ENCODE peak calls at places on chromosomes 2 and 18, in five cellular contexts. N, O, S, V and B are unnamed samples.

GRCh38 chr2:179974743-179975142 is 32.4 kb downstream of the CWC22 start:
- DNase-seq in N (no peak), O (no peak), S (no peak), V (no peak), B (no peak)

GRCh38 chr2:112290098-112290497 is 14.7 kb downstream of the ZC3H6 start:
- DNase-seq in N (no peak), O (no peak), S (no peak), V (no peak), B (no peak)

GRCh38 chr2:237213325-237214040 is 127.8 kb downstream of the COPS8 start:
- DNase-seq in N (no peak), O (no peak), S (peak), V (no peak), B (no peak)

GRCh38 chr18:24731158-24731557 is 270.7 kb downstream of the HRH4 start:
- DNase-seq in N (no peak), O (no peak), S (no peak), V (no peak), B (no peak)

GRCh38 chr2:32860385-32860784 is 86.4 kb upstream of the LTBP1 start:
- DNase-seq in N (no peak), O (no peak), S (no peak), V (no peak), B (no peak)

GRCh38 chr2:207747653-207748560 is 21.8 kb downstream of the FZD5 start:
- DNase-seq in N (no peak), O (no peak), S (no peak), V (no peak), B (no peak)

GRCh38 chr2:52210161-52210560 is 1178.2 kb upstream of the NRXN1 start:
- DNase-seq in N (no peak), O (no peak), S (no peak), V (no peak), B (no peak)

GRCh38 chr2:216855614-216856013 is 4.2 kb downstream of the TNP1 start:
- DNase-seq in N (no peak), O (no peak), S (no peak), V (no peak), B (no peak)

GRCh38 chr2:217903859-217904613 is 98.8 kb downstream of the TNS1 start:
- DNase-seq in N (no peak), O (no peak), S (peak), V (no peak), B (peak)

GRCh38 chr2:155825876-155826275 is 506.6 kb downstream of the NR4A2 start:
- DNase-seq in N (no peak), O (no peak), S (no peak), V (no peak), B (no peak)

GRCh38 chr2:95260028-95261023 is 13.9 kb upstream of the PROM2 start:
- DNase-seq in N (no peak), O (no peak), S (peak), V (no peak), B (no peak)

GRCh38 chr2:28621172-28622100 is 125.6 kb downstream of the PLB1 start:
- DNase-seq in N (peak), O (peak), S (peak), V (peak), B (peak)

GRCh38 chr2:173124441-173124840 is 48.8 kb downstream of the MAP3K20 start:
- DNase-seq in N (no peak), O (no peak), S (no peak), V (no peak), B (no peak)

GRCh38 chr18:6543330-6543908 is 128.7 kb upstream of the L3MBTL4 start:
- DNase-seq in N (no peak), O (no peak), S (no peak), V (no peak), B (no peak)

GRCh38 chr2:236918513-236918912 is 167.2 kb upstream of the COPS8 start:
- DNase-seq in N (no peak), O (no peak), S (no peak), V (no peak), B (no peak)

GRCh38 chr2:66428986-66429612 is 5.8 kb upstream of the MEIS1 start:
- DNase-seq in N (peak), O (no peak), S (no peak), V (no peak), B (no peak)

GRCh38 chr2:98468621-98469236 is 24.1 kb downstream of the INPP4A start:
- DNase-seq in N (peak), O (peak), S (no peak), V (peak), B (no peak)

GRCh38 chr2:38146917-38147307 is 71.0 kb upstream of the CYP1B1 start:
- DNase-seq in N (no peak), O (peak), S (no peak), V (peak), B (no peak)

GRCh38 chr2:898319-898718 is 52.3 kb upstream of the SNTG2 start:
- DNase-seq in N (no peak), O (no peak), S (no peak), V (no peak), B (no peak)

GRCh38 chr2:53865264-53865663 is 5.5 kb upstream of the GPR75 start:
- DNase-seq in N (no peak), O (no peak), S (no peak), V (no peak), B (no peak)

GRCh38 chr2:185511925-185512324 is 226.7 kb upstream of the FSIP2 start:
- DNase-seq in N (no peak), O (no peak), S (no peak), V (no peak), B (no peak)

GRCh38 chr18:78430171-78430857 is 549.3 kb upstream of the SALL3 start:
- DNase-seq in N (no peak), O (no peak), S (no peak), V (no peak), B (no peak)

GRCh38 chr2:191806396-191806795 is 40.5 kb downstream of the CAVIN2 start:
- DNase-seq in N (no peak), O (no peak), S (no peak), V (no peak), B (no peak)

GRCh38 chr2:15141211-15141610 is 419.9 kb downstream of the NBAS start:
- DNase-seq in N (no peak), O (no peak), S (no peak), V (peak), B (no peak)

GRCh38 chr2:42850016-42850805 is 57.8 kb upstream of the HAAO start:
- DNase-seq in N (no peak), O (no peak), S (no peak), V (no peak), B (peak)

GRCh38 chr2:141068053-141068682 is 1062.6 kb downstream of the LRP1B start:
- DNase-seq in N (no peak), O (no peak), S (no peak), V (no peak), B (no peak)

GRCh38 chr2:26971911-26972786 is 1.7 kb downstream of the MAPRE3 start:
- DNase-seq in N (no peak), O (no peak), S (no peak), V (no peak), B (no peak)

GRCh38 chr2:210440206-210440605 is 36.4 kb downstream of the LANCL1 start:
- DNase-seq in N (no peak), O (no peak), S (no peak), V (no peak), B (no peak)

GRCh38 chr2:18690342-18690741 is 101.0 kb upstream of the NT5C1B start:
- DNase-seq in N (no peak), O (no peak), S (no peak), V (no peak), B (no peak)

GRCh38 chr18:9353596-9353995 is 19.0 kb downstream of the TWSG1 start:
- DNase-seq in N (no peak), O (no peak), S (no peak), V (no peak), B (no peak)

GRCh38 chr18:8699126-8699525 is 6.2 kb upstream of the MTCL1 start:
- DNase-seq in N (no peak), O (no peak), S (no peak), V (no peak), B (no peak)